ENCODE peak calls at places on chromosomes 5 and 9, in five cellular contexts. M is HepG2, H is NB4, Y is uterus, D is spleen. T is an unnamed sample.
A peak's percentile ranks its signal among the peaks of the same experiment; 100 is the strongest.

GRCh38 chr9:92245005-92245797 is 48.3 kb downstream of the IARS1 start:
- DNase-seq in M (no peak), H (peak; percentile 51), Y (no peak), D (no peak), T (no peak)

GRCh38 chr9:15250013-15250412 is 57.0 kb downstream of the TTC39B start:
- DNase-seq in M (no peak), H (no peak), Y (no peak), D (no peak), T (no peak)

GRCh38 chr9:91255327-91255726 is 106.4 kb downstream of the AUH start:
- DNase-seq in M (no peak), H (no peak), Y (no peak), D (no peak), T (no peak)

GRCh38 chr5:126119894-126120442 is 303.2 kb upstream of the GRAMD2B start:
- DNase-seq in M (no peak), H (peak; percentile 3), Y (no peak), D (no peak), T (no peak)

GRCh38 chr9:128554155-128554862 is 1.9 kb downstream of the SPTAN1 start:
- DNase-seq in M (peak; percentile 85), H (peak; percentile 46), Y (peak; percentile 72), D (no peak), T (no peak)

GRCh38 chr5:68420476-68421344 is 205.2 kb downstream of the PIK3R1 start:
- DNase-seq in M (no peak), H (no peak), Y (no peak), D (peak; percentile 86), T (no peak)

GRCh38 chr9:94743035-94743954 is 16.8 kb downstream of the AOPEP start:
- DNase-seq in M (no peak), H (no peak), Y (no peak), D (no peak), T (no peak)

GRCh38 chr5:15013654-15014463 is 142.3 kb upstream of the ANKH start:
- DNase-seq in M (peak; percentile 75), H (peak; percentile 58), Y (no peak), D (no peak), T (no peak)

GRCh38 chr9:25648116-25648515 is 30.1 kb downstream of the TUSC1 start:
- DNase-seq in M (no peak), H (no peak), Y (no peak), D (no peak), T (no peak)

GRCh38 chr9:92952861-92953620 is 5.7 kb downstream of the FGD3 start:
- DNase-seq in M (no peak), H (no peak), Y (no peak), D (no peak), T (no peak)

GRCh38 chr9:7811679-7812078 is 12.1 kb upstream of the DMAC1 start:
- DNase-seq in M (no peak), H (no peak), Y (no peak), D (no peak), T (no peak)

GRCh38 chr5:124872615-124873014 is 126.2 kb upstream of the ZNF608 start:
- DNase-seq in M (no peak), H (no peak), Y (no peak), D (no peak), T (no peak)

GRCh38 chr5:145825751-145826180 is 9.4 kb downstream of the PRELID2 start:
- DNase-seq in M (peak; percentile 61), H (peak; percentile 66), Y (no peak), D (no peak), T (no peak)

GRCh38 chr5:51208291-51208690 is 175.0 kb upstream of the ISL1 start:
- DNase-seq in M (peak; percentile 16), H (no peak), Y (no peak), D (no peak), T (no peak)

GRCh38 chr9:38286357-38286756 is 106.1 kb upstream of the ALDH1B1 start:
- DNase-seq in M (no peak), H (no peak), Y (no peak), D (no peak), T (no peak)

GRCh38 chr5:155728857-155729683 is 597.9 kb upstream of the SGCD start:
- DNase-seq in M (no peak), H (no peak), Y (no peak), D (no peak), T (no peak)

GRCh38 chr5:148559461-148559860 is 94.9 kb downstream of the HTR4 start:
- DNase-seq in M (no peak), H (no peak), Y (no peak), D (no peak), T (no peak)

GRCh38 chr9:13149454-13149853 is 130.0 kb downstream of the MPDZ start:
- DNase-seq in M (no peak), H (no peak), Y (no peak), D (no peak), T (no peak)

GRCh38 chr5:72246239-72246580 is 73.8 kb downstream of the MRPS27 start:
- DNase-seq in M (no peak), H (peak; percentile 16), Y (no peak), D (no peak), T (no peak)

GRCh38 chr9:136807281-136808074 is at the start of gene RABL6:
- DNase-seq in M (peak; percentile 40), H (peak; percentile 83), Y (peak; percentile 83), D (peak; percentile 94), T (peak; percentile 97)

GRCh38 chr9:128164332-128164885 is 4.3 kb downstream of the BBLN start:
- DNase-seq in M (no peak), H (peak; percentile 37), Y (no peak), D (no peak), T (no peak)

GRCh38 chr9:121707477-121708424 is 56.3 kb downstream of the DAB2IP start:
- DNase-seq in M (no peak), H (no peak), Y (no peak), D (no peak), T (no peak)

GRCh38 chr9:94623253-94623652 is 16.1 kb downstream of the FBP1 start:
- DNase-seq in M (peak; percentile 85), H (peak; percentile 71), Y (no peak), D (peak; percentile 78), T (peak; percentile 31)

GRCh38 chr9:90857103-90857502 is 55.5 kb downstream of the SYK start:
- DNase-seq in M (no peak), H (no peak), Y (no peak), D (no peak), T (no peak)

GRCh38 chr9:17810728-17811634 is 232.1 kb downstream of the SH3GL2 start:
- DNase-seq in M (peak; percentile 41), H (peak; percentile 73), Y (peak; percentile 40), D (no peak), T (peak; percentile 32)

GRCh38 chr9:124839612-124840299 is 13.5 kb upstream of the WDR38 start:
- DNase-seq in M (peak; percentile 43), H (no peak), Y (no peak), D (no peak), T (no peak)

GRCh38 chr5:43646997-43647396 is 44.0 kb downstream of the NNT start:
- DNase-seq in M (no peak), H (no peak), Y (no peak), D (no peak), T (no peak)
- TF ChIP-seq CTCF in M (no peak), H (no peak), Y (no peak), D (no peak), T (no peak)

GRCh38 chr5:143023447-143024096 is 253.4 kb downstream of the ARHGAP26 start:
- DNase-seq in M (no peak), H (no peak), Y (peak; percentile 47), D (no peak), T (no peak)

GRCh38 chr5:143025971-143026370 is 255.8 kb downstream of the ARHGAP26 start:
- DNase-seq in M (no peak), H (no peak), Y (no peak), D (no peak), T (no peak)

GRCh38 chr5:143026380-143026779 is 256.2 kb downstream of the ARHGAP26 start:
- DNase-seq in M (no peak), H (no peak), Y (no peak), D (no peak), T (no peak)

GRCh38 chr5:143024227-143024920 is 254.2 kb downstream of the ARHGAP26 start:
- DNase-seq in M (no peak), H (no peak), Y (no peak), D (no peak), T (no peak)

DNA sequence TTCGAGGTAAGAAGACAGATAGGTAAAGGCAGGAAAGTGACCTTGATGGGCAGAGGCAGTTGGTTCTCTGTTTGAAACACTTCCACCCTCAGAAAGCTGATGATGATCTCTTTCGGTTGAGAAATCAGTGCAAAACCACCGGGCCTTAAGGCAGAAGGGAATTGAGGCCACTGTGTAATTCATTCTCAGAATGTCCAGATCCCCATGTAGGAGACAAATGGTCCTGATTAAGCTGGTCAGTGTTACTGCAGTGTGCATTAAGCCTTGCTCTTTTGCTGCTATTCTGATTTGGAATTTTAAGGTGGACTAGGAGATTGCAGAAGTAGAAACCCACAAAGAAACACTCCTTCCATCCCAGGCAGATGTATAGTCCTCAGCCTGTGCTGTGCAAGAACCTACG is 255.2 kb downstream of the ARHGAP26 start:
- DNase-seq in M (no peak), H (no peak), Y (no peak), D (no peak), T (no peak)
- TF ChIP-seq POLR2A in M (no peak), H (no peak), Y (no peak), D (no peak), T (no peak)

GRCh38 chr5:102536323-102536928 is 37.6 kb upstream of the SLCO6A1 start:
- DNase-seq in M (no peak), H (peak; percentile 11), Y (no peak), D (no peak), T (no peak)
- TF ChIP-seq CTCF in M (no peak), H (no peak), Y (no peak), D (peak; percentile 22), T (no peak)

GRCh38 chr9:133995012-133995896 is 3.1 kb upstream of the VAV2 start:
- DNase-seq in M (peak; percentile 47), H (peak; percentile 33), Y (no peak), D (peak; percentile 73), T (no peak)
- TF ChIP-seq POLR2A in M (no peak), H (no peak), Y (no peak), D (no peak), T (no peak)

DNA sequence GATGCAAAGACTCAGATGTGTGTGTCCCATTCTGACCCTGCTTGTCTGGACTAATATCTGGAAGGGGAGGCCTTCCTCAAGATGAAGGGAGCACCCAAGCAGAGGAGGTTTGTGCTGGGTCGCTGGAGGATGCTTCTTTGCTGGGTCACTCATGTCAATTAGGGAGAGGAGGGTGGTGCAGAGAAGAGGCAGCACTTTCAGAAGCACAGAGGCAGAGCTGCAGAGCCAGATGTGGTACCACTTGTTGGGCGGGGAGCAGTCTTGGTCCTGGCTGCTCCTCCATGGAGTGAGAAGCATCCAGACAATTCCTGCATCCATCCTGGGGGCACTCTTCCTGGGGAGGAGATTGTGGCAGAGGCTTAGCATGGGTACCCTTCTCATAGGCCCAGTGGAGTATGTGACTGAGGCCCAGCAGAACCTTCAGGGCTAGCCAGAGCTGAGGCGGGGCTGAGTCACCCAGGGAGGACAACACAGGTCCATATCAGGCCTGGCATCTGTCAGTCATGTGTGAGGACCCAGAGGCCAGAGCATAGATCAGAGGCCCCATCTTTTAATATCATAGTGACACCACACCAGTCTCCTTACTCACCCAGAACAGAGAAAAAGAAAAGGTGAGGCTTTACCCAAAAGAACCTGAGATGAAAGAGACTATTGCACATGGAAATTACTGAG is 59.8 kb downstream of the TNFSF15 start:
- DNase-seq in M (no peak), H (no peak), Y (no peak), D (no peak), T (no peak)
- TF ChIP-seq CTCF in M (no peak), H (no peak), Y (no peak), D (no peak), T (no peak)

T was measured in upper lobe of left lung.